ENCODE peak calls at places on chromosomes 12 and 14, in four cellular contexts. P, U, K and J are unnamed samples.
A peak's percentile ranks its signal among the peaks of the same experiment; 100 is the strongest.

GRCh38 chr12:53389702-53390101 is 9.7 kb downstream of the SP1 start:
- DNase-seq in P (no peak), U (no peak), K (no peak), J (no peak)

GRCh38 chr14:104708606-104709268 is 15.3 kb upstream of the ADSS1 start:
- DNase-seq in P (peak; percentile 86), U (peak; percentile 39), K (peak; percentile 54), J (peak; percentile 86)

GRCh38 chr12:14572401-14572800 is 4.7 kb upstream of the PLBD1 start:
- DNase-seq in P (no peak), U (no peak), K (no peak), J (peak; percentile 41)

GRCh38 chr14:94390372-94391086 is 2.1 kb upstream of the SERPINA1 start:
- DNase-seq in P (no peak), U (no peak), K (no peak), J (no peak)

GRCh38 chr12:122982494-122982850 is 2.0 kb downstream of the ARL6IP4 start:
- DNase-seq in P (no peak), U (no peak), K (no peak), J (no peak)

GRCh38 chr14:34005901-34006300 is 55.0 kb upstream of the EGLN3 start:
- DNase-seq in P (no peak), U (no peak), K (no peak), J (no peak)

GRCh38 chr12:52198454-52199215 is 6.8 kb upstream of the KRT80 start:
- DNase-seq in P (no peak), U (no peak), K (no peak), J (no peak)

GRCh38 chr12:106492893-106493292 is 89.9 kb upstream of the RFX4 start:
- DNase-seq in P (no peak), U (no peak), K (no peak), J (no peak)

GRCh38 chr14:56224691-56225681 is 106.8 kb downstream of the PELI2 start:
- DNase-seq in P (no peak), U (no peak), K (no peak), J (no peak)

GRCh38 chr14:38042356-38042755 is 165.3 kb upstream of the SSTR1 start:
- DNase-seq in P (no peak), U (peak; percentile 75), K (peak; percentile 19), J (peak; percentile 87)

GRCh38 chr12:19065871-19066270 is 63.7 kb upstream of the PLEKHA5 start:
- DNase-seq in P (no peak), U (no peak), K (no peak), J (no peak)

GRCh38 chr12:96422192-96422591 is 22.0 kb upstream of the CDK17 start:
- DNase-seq in P (no peak), U (peak; percentile 85), K (no peak), J (no peak)

GRCh38 chr12:53047221-53048032 is 2.4 kb upstream of the TNS2 start:
- DNase-seq in P (peak; percentile 85), U (peak; percentile 69), K (no peak), J (peak; percentile 78)

GRCh38 chr14:102875652-102876051 is 46.8 kb upstream of the AMN start:
- DNase-seq in P (no peak), U (peak; percentile 8), K (no peak), J (no peak)

GRCh38 chr12:111901182-111901581 is 59.2 kb downstream of the MAPKAPK5 start:
- DNase-seq in P (no peak), U (no peak), K (no peak), J (no peak)

GRCh38 chr14:92898732-92899131 is 24.2 kb upstream of the CHGA start:
- DNase-seq in P (no peak), U (no peak), K (no peak), J (no peak)

GRCh38 chr12:63457857-63458256 is 210.4 kb downstream of the DPY19L2 start:
- DNase-seq in P (no peak), U (no peak), K (no peak), J (no peak)

GRCh38 chr14:57869530-57870088 is 3.7 kb upstream of the SLC35F4 start:
- DNase-seq in P (no peak), U (no peak), K (no peak), J (no peak)

GRCh38 chr12:23139026-23139425 is 514.1 kb downstream of the ETNK1 start:
- DNase-seq in P (no peak), U (no peak), K (no peak), J (no peak)

GRCh38 chr14:94051115-94051514 is 25.0 kb downstream of the OTUB2 start:
- DNase-seq in P (peak; percentile 44), U (peak; percentile 42), K (no peak), J (peak; percentile 46)

GRCh38 chr12:30988086-30988485 is 61.5 kb downstream of the TSPAN11 start:
- DNase-seq in P (no peak), U (no peak), K (no peak), J (no peak)

GRCh38 chr12:12926571-12927071 is 25.3 kb downstream of the GPRC5D start:
- DNase-seq in P (no peak), U (no peak), K (no peak), J (no peak)

GRCh38 chr14:99685061-99685995 is 1.2 kb downstream of the CYP46A1 start:
- DNase-seq in P (peak; percentile 33), U (no peak), K (no peak), J (peak; percentile 19)

GRCh38 chr12:79690606-79691298 is at the start of gene PAWR:
- DNase-seq in P (peak; percentile 91), U (peak; percentile 66), K (peak; percentile 63), J (peak; percentile 94)

GRCh38 chr12:38465020-38465419 is 148.4 kb downstream of the ALG10B start:
- DNase-seq in P (no peak), U (no peak), K (no peak), J (no peak)

GRCh38 chr12:45469902-45470301 is 254.0 kb downstream of the ANO6 start:
- DNase-seq in P (no peak), U (no peak), K (no peak), J (no peak)

GRCh38 chr14:105076805-105077648 is 11.8 kb upstream of the GPR132 start:
- DNase-seq in P (no peak), U (no peak), K (no peak), J (no peak)

GRCh38 chr12:130591736-130592135 is 124.4 kb downstream of the RIMBP2 start:
- DNase-seq in P (no peak), U (no peak), K (no peak), J (no peak)

GRCh38 chr14:93984987-93985410 is 8.6 kb upstream of the ASB2 start:
- DNase-seq in P (peak; percentile 65), U (peak; percentile 91), K (no peak), J (peak; percentile 71)

GRCh38 chr12:124761876-124762275 is 101.8 kb downstream of the SCARB1 start:
- DNase-seq in P (no peak), U (no peak), K (no peak), J (no peak)

GRCh38 chr12:69738351-69739286 is at the start of gene RAB3IP:
- DNase-seq in P (peak; percentile 93), U (peak; percentile 61), K (peak; percentile 56), J (peak; percentile 90)

GRCh38 chr14:33098016-33098415 is 159.3 kb downstream of the NPAS3 start:
- DNase-seq in P (no peak), U (no peak), K (no peak), J (no peak)

DNA sequence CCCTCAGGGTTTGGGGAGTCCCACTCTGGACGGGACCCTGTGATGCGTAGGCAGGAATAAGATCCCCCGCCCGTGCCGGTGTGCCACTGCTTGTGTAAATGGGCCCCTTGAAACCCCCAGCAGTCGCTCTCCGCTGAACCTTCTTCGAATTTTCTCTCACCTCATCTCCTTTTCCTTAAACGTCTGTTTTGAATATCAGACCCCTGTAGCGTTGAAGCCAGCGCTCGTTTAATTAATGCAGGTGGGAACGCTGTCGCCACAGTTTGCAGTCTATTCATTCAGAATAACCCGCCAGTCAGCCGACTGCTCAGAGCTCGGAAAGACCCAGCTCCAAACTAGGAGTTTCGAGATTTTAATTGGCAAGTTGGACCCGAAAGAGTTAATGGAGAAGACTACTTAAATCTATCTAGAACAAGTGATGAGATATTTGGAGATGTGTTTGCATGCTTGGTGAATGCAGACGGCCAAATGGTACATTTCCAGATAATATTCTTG is 696 bp upstream of the PPP2R5E start:
- DNase-seq in P (no peak), U (no peak), K (no peak), J (no peak)
- H2BK15ac ChIP-seq in P (no peak overlapping the region), U (no peak overlapping the region), K (no peak overlapping the region), J (no peak overlapping the region)

GRCh38 chr12:26158078-26158764 is 33.4 kb upstream of the BHLHE41 start:
- DNase-seq in P (peak; percentile 69), U (no peak), K (no peak), J (peak; percentile 71)

GRCh38 chr12:26162905-26163304 is 32.5 kb upstream of the SSPN start:
- DNase-seq in P (no peak), U (no peak), K (no peak), J (no peak)

GRCh38 chr12:26162174-26162573 is 33.2 kb upstream of the SSPN start:
- DNase-seq in P (no peak), U (no peak), K (no peak), J (no peak)

DNA sequence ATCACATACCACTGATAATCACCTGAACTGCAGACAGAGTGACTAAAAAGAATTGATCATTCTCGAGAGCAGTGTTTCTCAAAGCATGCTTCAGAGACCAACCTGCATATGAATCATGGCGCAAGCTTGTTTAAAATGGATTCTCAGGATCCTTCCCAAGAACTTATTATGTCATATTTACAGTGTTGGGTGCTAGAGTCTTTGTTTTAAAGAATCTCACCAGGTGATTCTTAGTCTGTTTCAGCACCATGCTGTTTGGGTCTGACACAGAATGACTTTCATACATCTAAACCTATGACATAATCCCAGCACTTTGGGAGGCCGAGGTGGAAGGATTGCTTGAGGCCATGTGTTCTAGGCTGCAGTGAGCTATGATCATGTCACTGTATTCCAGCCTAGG is 31.3 kb upstream of the SSPN start:
- DNase-seq in P (no peak), U (no peak), K (no peak), J (no peak)
- H4K5ac ChIP-seq in P (no peak overlapping the region), U (no peak overlapping the region), K (no peak overlapping the region), J (no peak overlapping the region)

DNA sequence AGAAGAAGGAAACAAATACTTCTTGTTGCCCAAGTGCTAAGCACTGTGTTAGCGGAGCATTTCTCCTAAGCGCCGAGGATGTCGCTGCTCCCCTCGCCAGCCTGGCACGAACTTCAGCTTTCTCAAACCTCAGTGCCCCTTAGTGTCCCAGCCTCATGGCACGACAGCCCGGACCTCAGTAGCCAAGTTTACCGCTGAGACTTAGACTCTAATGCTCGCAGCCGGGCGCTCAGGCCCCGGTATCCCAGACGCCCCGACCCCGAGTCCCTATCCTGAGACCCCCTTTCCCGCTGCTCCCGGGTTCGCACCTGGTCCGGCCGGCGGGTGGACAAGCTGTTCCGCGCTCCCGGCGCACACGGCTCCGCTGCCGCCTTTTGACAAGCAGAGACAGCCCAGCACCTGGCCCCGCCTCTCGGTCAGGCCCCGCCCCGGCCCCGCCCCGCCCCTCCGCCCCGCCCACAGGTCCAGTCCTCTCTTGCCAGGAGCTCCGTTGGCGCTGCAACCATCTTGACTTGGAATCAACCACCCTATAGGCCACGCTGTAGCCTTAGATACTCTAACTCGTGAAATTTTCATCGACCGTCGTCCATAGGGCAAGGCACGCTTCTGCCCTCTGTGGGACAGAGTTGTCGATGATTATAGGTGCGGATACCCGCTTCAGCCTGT is at the start of gene VDR:
- DNase-seq in P (peak; percentile 99), U (peak; percentile 65), K (peak; percentile 54), J (peak; percentile 93)
- H2BK15ac ChIP-seq in P (no peak within 1 kb of the TSS), U (peak within 1 kb of the TSS; percentile 55), K (peak within 1 kb of the TSS; percentile 99), J (no peak within 1 kb of the TSS)

GRCh38 chr12:59657266-59657665 is 61.4 kb downstream of the SLC16A7 start:
- DNase-seq in P (no peak), U (peak; percentile 53), K (no peak), J (peak; percentile 73)

GRCh38 chr12:59657711-59658110 is 61.9 kb downstream of the SLC16A7 start:
- DNase-seq in P (no peak), U (no peak), K (no peak), J (no peak)

GRCh38 chr12:59660921-59661597 is 65.2 kb downstream of the SLC16A7 start:
- DNase-seq in P (no peak), U (no peak), K (no peak), J (no peak)

GRCh38 chr12:59664495-59664894 is 68.7 kb downstream of the SLC16A7 start:
- DNase-seq in P (no peak), U (no peak), K (no peak), J (no peak)

GRCh38 chr12:59660148-59660547 is 64.3 kb downstream of the SLC16A7 start:
- DNase-seq in P (no peak), U (no peak), K (no peak), J (no peak)
- H4K5ac ChIP-seq in P (no peak overlapping the region), U (no peak overlapping the region), K (no peak overlapping the region), J (no peak overlapping the region)